ENCODE peak calls at places on chromosomes 4 and X, in ten cellular contexts. One of them, this sample, is unnamed.

GRCh38 chr4:125390126-125390525 is 75.4 kb downstream of the FAT4 start:
- DNase-seq in lung: no peak
- DNase-seq in uterus: no peak
- DNase-seq in CD4-positive, alpha-beta T cell: no peak
- DNase-seq in CD8-positive, alpha-beta memory T cell: no peak
- DNase-seq in transverse colon: no peak
- DNase-seq in stomach: no peak
- DNase-seq in neuronal stem cell: no peak
- DNase-seq in fibroblast of lung: peak; percentile 86
- DNase-seq in substantia nigra: no peak
- DNase-seq in this sample: peak; percentile 8

GRCh38 chr4:107389965-107390364 is 330.1 kb downstream of the PAPSS1 start:
- DNase-seq in lung: no peak
- DNase-seq in uterus: no peak
- DNase-seq in CD4-positive, alpha-beta T cell: no peak
- DNase-seq in CD8-positive, alpha-beta memory T cell: no peak
- DNase-seq in transverse colon: no peak
- DNase-seq in stomach: no peak
- DNase-seq in neuronal stem cell: no peak
- DNase-seq in fibroblast of lung: no peak
- DNase-seq in substantia nigra: no peak
- DNase-seq in this sample: no peak

GRCh38 chrX:12702509-12703091 is 88.6 kb upstream of the PRPS2 start:
- DNase-seq in lung: no peak
- DNase-seq in uterus: no peak
- DNase-seq in CD4-positive, alpha-beta T cell: no peak
- DNase-seq in CD8-positive, alpha-beta memory T cell: no peak
- DNase-seq in transverse colon: no peak
- DNase-seq in stomach: no peak
- DNase-seq in neuronal stem cell: peak; percentile 3
- DNase-seq in fibroblast of lung: no peak
- DNase-seq in substantia nigra: no peak
- DNase-seq in this sample: peak; percentile 22

GRCh38 chrX:120560405-120560841 is 339 bp downstream of the CUL4B start:
- DNase-seq in lung: peak; percentile 29
- DNase-seq in uterus: no peak
- DNase-seq in CD4-positive, alpha-beta T cell: peak; percentile 6
- DNase-seq in CD8-positive, alpha-beta memory T cell: no peak
- DNase-seq in transverse colon: peak; percentile 43
- DNase-seq in stomach: peak; percentile 36
- DNase-seq in neuronal stem cell: no peak
- DNase-seq in fibroblast of lung: peak; percentile 49
- DNase-seq in substantia nigra: peak; percentile 32
- DNase-seq in this sample: no peak

GRCh38 chrX:17559728-17560379 is 177.4 kb upstream of the SCML1 start:
- DNase-seq in lung: no peak
- DNase-seq in uterus: no peak
- DNase-seq in CD4-positive, alpha-beta T cell: no peak
- DNase-seq in CD8-positive, alpha-beta memory T cell: no peak
- DNase-seq in transverse colon: no peak
- DNase-seq in stomach: peak; percentile 47
- DNase-seq in neuronal stem cell: no peak
- DNase-seq in fibroblast of lung: peak; percentile 92
- DNase-seq in substantia nigra: no peak
- DNase-seq in this sample: no peak

GRCh38 chr4:2735869-2736268 is 20.3 kb downstream of the TNIP2 start:
- DNase-seq in lung: no peak
- DNase-seq in uterus: no peak
- DNase-seq in CD4-positive, alpha-beta T cell: no peak
- DNase-seq in CD8-positive, alpha-beta memory T cell: no peak
- DNase-seq in transverse colon: no peak
- DNase-seq in stomach: no peak
- DNase-seq in neuronal stem cell: no peak
- DNase-seq in fibroblast of lung: no peak
- DNase-seq in substantia nigra: no peak
- DNase-seq in this sample: no peak

GRCh38 chrX:91434351-91435168 is at the start of gene PABPC5:
- DNase-seq in lung: peak; percentile 56
- DNase-seq in uterus: peak; percentile 85
- DNase-seq in CD4-positive, alpha-beta T cell: no peak
- DNase-seq in CD8-positive, alpha-beta memory T cell: no peak
- DNase-seq in transverse colon: peak; percentile 57
- DNase-seq in stomach: peak; percentile 34
- DNase-seq in neuronal stem cell: peak; percentile 53
- DNase-seq in fibroblast of lung: peak; percentile 86
- DNase-seq in substantia nigra: peak; percentile 68
- DNase-seq in this sample: no peak

GRCh38 chr4:151415978-151416377 is 7.0 kb downstream of the FHIP1A start:
- DNase-seq in lung: no peak
- DNase-seq in uterus: no peak
- DNase-seq in CD4-positive, alpha-beta T cell: no peak
- DNase-seq in CD8-positive, alpha-beta memory T cell: no peak
- DNase-seq in transverse colon: no peak
- DNase-seq in stomach: no peak
- DNase-seq in neuronal stem cell: no peak
- DNase-seq in fibroblast of lung: peak; percentile 89
- DNase-seq in substantia nigra: no peak
- DNase-seq in this sample: no peak

GRCh38 chr4:185304944-185305690 is 90.6 kb downstream of the LRP2BP start:
- DNase-seq in lung: peak; percentile 72
- DNase-seq in uterus: no peak
- DNase-seq in CD4-positive, alpha-beta T cell: peak; percentile 4
- DNase-seq in CD8-positive, alpha-beta memory T cell: no peak
- DNase-seq in transverse colon: peak; percentile 16
- DNase-seq in stomach: no peak
- DNase-seq in neuronal stem cell: peak; percentile 51
- DNase-seq in fibroblast of lung: peak; percentile 39
- DNase-seq in substantia nigra: no peak
- DNase-seq in this sample: no peak

GRCh38 chr4:185305979-185306442 is 89.7 kb downstream of the LRP2BP start:
- DNase-seq in lung: no peak
- DNase-seq in uterus: no peak
- DNase-seq in CD4-positive, alpha-beta T cell: no peak
- DNase-seq in CD8-positive, alpha-beta memory T cell: no peak
- DNase-seq in transverse colon: no peak
- DNase-seq in stomach: no peak
- DNase-seq in neuronal stem cell: peak; percentile 86
- DNase-seq in fibroblast of lung: peak; percentile 99
- DNase-seq in substantia nigra: no peak
- DNase-seq in this sample: peak; percentile 98

GRCh38 chr4:185309770-185310169 is 86.0 kb downstream of the LRP2BP start:
- DNase-seq in lung: no peak
- DNase-seq in uterus: no peak
- DNase-seq in CD4-positive, alpha-beta T cell: no peak
- DNase-seq in CD8-positive, alpha-beta memory T cell: no peak
- DNase-seq in transverse colon: no peak
- DNase-seq in stomach: no peak
- DNase-seq in neuronal stem cell: no peak
- DNase-seq in fibroblast of lung: no peak
- DNase-seq in substantia nigra: no peak
- DNase-seq in this sample: no peak

GRCh38 chr4:185307136-185307950 is 88.4 kb downstream of the LRP2BP start:
- DNase-seq in lung: no peak
- DNase-seq in uterus: no peak
- DNase-seq in CD4-positive, alpha-beta T cell: no peak
- DNase-seq in CD8-positive, alpha-beta memory T cell: no peak
- DNase-seq in transverse colon: no peak
- DNase-seq in stomach: no peak
- DNase-seq in neuronal stem cell: no peak
- DNase-seq in fibroblast of lung: peak; percentile 63
- DNase-seq in substantia nigra: no peak
- DNase-seq in this sample: peak; percentile 84

DNA sequence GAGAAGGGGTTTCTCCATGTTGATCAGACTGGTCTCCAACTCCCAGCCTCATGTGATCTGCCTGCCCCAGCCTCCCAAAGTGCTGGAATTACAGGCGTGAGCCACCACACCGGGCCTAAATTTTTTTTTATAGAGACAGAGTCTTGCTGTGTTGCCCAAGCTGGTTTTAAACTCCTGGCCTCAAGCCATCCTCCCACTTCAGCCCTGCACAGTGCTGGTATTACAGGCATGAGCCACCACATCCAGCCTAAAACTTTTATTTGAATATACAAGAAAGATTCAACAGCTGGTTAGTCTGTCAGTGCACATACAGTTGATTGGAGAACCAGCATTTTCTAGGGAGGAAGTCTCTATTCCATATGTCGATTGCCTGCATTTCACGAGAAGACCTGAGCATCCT is 91.2 kb downstream of the LRP2BP start:
- DNase-seq in lung: no peak
- DNase-seq in uterus: no peak
- DNase-seq in CD4-positive, alpha-beta T cell: no peak
- DNase-seq in CD8-positive, alpha-beta memory T cell: no peak
- DNase-seq in transverse colon: no peak
- DNase-seq in stomach: no peak
- DNase-seq in neuronal stem cell: no peak
- DNase-seq in fibroblast of lung: no peak
- DNase-seq in substantia nigra: no peak
- DNase-seq in this sample: no peak
- H3K27ac ChIP-seq in lung: no peak overlapping the region
- H3K27ac ChIP-seq in uterus: no peak overlapping the region
- H3K27ac ChIP-seq in CD4-positive, alpha-beta T cell: no peak overlapping the region
- H3K27ac ChIP-seq in CD8-positive, alpha-beta memory T cell: no peak overlapping the region
- H3K27ac ChIP-seq in transverse colon: peak overlapping the region; percentile 58
- H3K27ac ChIP-seq in stomach: no peak overlapping the region
- H3K27ac ChIP-seq in neuronal stem cell: peak overlapping the region; percentile 81
- H3K27ac ChIP-seq in fibroblast of lung: no peak overlapping the region
- H3K27ac ChIP-seq in substantia nigra: no peak overlapping the region
- H3K27ac ChIP-seq in this sample: peak overlapping the region; percentile 90

GRCh38 chrX:139234898-139235297 is 295.6 kb upstream of the F9 start:
- DNase-seq in lung: no peak
- DNase-seq in uterus: no peak
- DNase-seq in CD4-positive, alpha-beta T cell: no peak
- DNase-seq in CD8-positive, alpha-beta memory T cell: no peak
- DNase-seq in transverse colon: no peak
- DNase-seq in stomach: no peak
- DNase-seq in neuronal stem cell: no peak
- DNase-seq in fibroblast of lung: no peak
- DNase-seq in substantia nigra: no peak
- DNase-seq in this sample: no peak

DNA sequence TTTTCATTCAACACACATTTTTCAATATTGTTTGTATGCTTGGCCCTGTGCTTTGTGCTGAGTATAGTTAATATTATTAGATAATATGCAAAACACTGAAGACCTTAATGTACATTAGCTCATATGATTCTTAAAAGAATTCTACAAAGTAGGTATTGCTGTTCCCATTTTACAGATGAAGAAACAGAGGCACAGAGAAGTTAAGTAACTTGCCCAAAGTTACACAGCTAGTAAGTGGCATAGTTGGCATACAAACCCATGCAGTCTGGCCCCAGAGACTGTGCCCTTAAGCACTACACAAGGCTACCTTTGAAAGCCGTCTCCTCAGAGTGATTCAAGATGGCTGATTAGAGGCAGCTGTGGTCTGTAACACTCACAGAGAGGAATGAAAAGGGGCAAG is 293.4 kb upstream of the F9 start:
- DNase-seq in lung: no peak
- DNase-seq in uterus: no peak
- DNase-seq in CD4-positive, alpha-beta T cell: no peak
- DNase-seq in CD8-positive, alpha-beta memory T cell: no peak
- DNase-seq in transverse colon: no peak
- DNase-seq in stomach: no peak
- DNase-seq in neuronal stem cell: no peak
- DNase-seq in fibroblast of lung: no peak
- DNase-seq in substantia nigra: no peak
- DNase-seq in this sample: no peak
- H3K27ac ChIP-seq in lung: no peak overlapping the region
- H3K27ac ChIP-seq in uterus: no peak overlapping the region
- H3K27ac ChIP-seq in CD4-positive, alpha-beta T cell: no peak overlapping the region
- H3K27ac ChIP-seq in CD8-positive, alpha-beta memory T cell: no peak overlapping the region
- H3K27ac ChIP-seq in transverse colon: no peak overlapping the region
- H3K27ac ChIP-seq in stomach: no peak overlapping the region
- H3K27ac ChIP-seq in neuronal stem cell: no peak overlapping the region
- H3K27ac ChIP-seq in fibroblast of lung: no peak overlapping the region
- H3K27ac ChIP-seq in substantia nigra: no peak overlapping the region
- H3K27ac ChIP-seq in this sample: no peak overlapping the region

GRCh38 chr4:88857588-88857987 is 160.0 kb upstream of the NAP1L5 start:
- DNase-seq in lung: no peak
- DNase-seq in uterus: no peak
- DNase-seq in CD4-positive, alpha-beta T cell: no peak
- DNase-seq in CD8-positive, alpha-beta memory T cell: no peak
- DNase-seq in transverse colon: no peak
- DNase-seq in stomach: no peak
- DNase-seq in neuronal stem cell: no peak
- DNase-seq in fibroblast of lung: peak; percentile 65
- DNase-seq in substantia nigra: no peak
- DNase-seq in this sample: no peak

GRCh38 chr4:88860594-88860993 is 163.0 kb upstream of the NAP1L5 start:
- DNase-seq in lung: no peak
- DNase-seq in uterus: no peak
- DNase-seq in CD4-positive, alpha-beta T cell: no peak
- DNase-seq in CD8-positive, alpha-beta memory T cell: no peak
- DNase-seq in transverse colon: no peak
- DNase-seq in stomach: no peak
- DNase-seq in neuronal stem cell: no peak
- DNase-seq in fibroblast of lung: peak; percentile 59
- DNase-seq in substantia nigra: no peak
- DNase-seq in this sample: no peak

GRCh38 chr4:88859191-88859812 is 161.7 kb upstream of the NAP1L5 start:
- DNase-seq in lung: no peak
- DNase-seq in uterus: no peak
- DNase-seq in CD4-positive, alpha-beta T cell: no peak
- DNase-seq in CD8-positive, alpha-beta memory T cell: no peak
- DNase-seq in transverse colon: no peak
- DNase-seq in stomach: no peak
- DNase-seq in neuronal stem cell: no peak
- DNase-seq in fibroblast of lung: no peak
- DNase-seq in substantia nigra: no peak
- DNase-seq in this sample: no peak

GRCh38 chr4:88854481-88854880 is 156.9 kb upstream of the NAP1L5 start:
- DNase-seq in lung: no peak
- DNase-seq in uterus: no peak
- DNase-seq in CD4-positive, alpha-beta T cell: no peak
- DNase-seq in CD8-positive, alpha-beta memory T cell: no peak
- DNase-seq in transverse colon: no peak
- DNase-seq in stomach: no peak
- DNase-seq in neuronal stem cell: no peak
- DNase-seq in fibroblast of lung: no peak
- DNase-seq in substantia nigra: no peak
- DNase-seq in this sample: no peak

DNA sequence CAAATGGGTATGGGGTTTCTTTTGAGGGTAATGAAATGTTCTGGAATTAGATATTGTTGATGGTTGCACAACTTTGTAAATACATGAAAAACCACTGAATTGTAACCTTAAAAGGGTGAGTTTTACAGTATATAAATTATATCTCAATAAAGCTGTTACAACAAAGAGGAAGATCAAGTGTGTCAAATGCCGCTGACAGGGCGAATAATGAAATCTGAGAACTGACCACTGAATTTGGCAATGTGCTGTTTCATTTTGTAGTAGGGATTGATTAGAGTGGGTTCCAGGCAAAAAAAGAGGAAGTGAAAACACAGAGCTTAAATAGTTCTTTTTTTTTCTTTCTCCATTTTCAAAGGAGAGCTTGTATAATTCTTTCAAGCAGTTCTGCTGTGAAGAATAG is 161.1 kb upstream of the NAP1L5 start:
- DNase-seq in lung: no peak
- DNase-seq in uterus: no peak
- DNase-seq in CD4-positive, alpha-beta T cell: no peak
- DNase-seq in CD8-positive, alpha-beta memory T cell: no peak
- DNase-seq in transverse colon: no peak
- DNase-seq in stomach: no peak
- DNase-seq in neuronal stem cell: no peak
- DNase-seq in fibroblast of lung: no peak
- DNase-seq in substantia nigra: no peak
- DNase-seq in this sample: no peak
- H3K27ac ChIP-seq in lung: no peak overlapping the region
- H3K27ac ChIP-seq in uterus: no peak overlapping the region
- H3K27ac ChIP-seq in CD4-positive, alpha-beta T cell: no peak overlapping the region
- H3K27ac ChIP-seq in CD8-positive, alpha-beta memory T cell: no peak overlapping the region
- H3K27ac ChIP-seq in transverse colon: no peak overlapping the region
- H3K27ac ChIP-seq in stomach: no peak overlapping the region
- H3K27ac ChIP-seq in neuronal stem cell: no peak overlapping the region
- H3K27ac ChIP-seq in fibroblast of lung: no peak overlapping the region
- H3K27ac ChIP-seq in substantia nigra: no peak overlapping the region
- H3K27ac ChIP-seq in this sample: no peak overlapping the region

GRCh38 chr4:173509031-173510001 is 20.7 kb downstream of the HAND2 start:
- DNase-seq in lung: no peak
- DNase-seq in uterus: peak; percentile 70
- DNase-seq in CD4-positive, alpha-beta T cell: no peak
- DNase-seq in CD8-positive, alpha-beta memory T cell: no peak
- DNase-seq in transverse colon: no peak
- DNase-seq in stomach: no peak
- DNase-seq in neuronal stem cell: no peak
- DNase-seq in fibroblast of lung: peak; percentile 34
- DNase-seq in substantia nigra: no peak
- DNase-seq in this sample: no peak
- H3K27ac ChIP-seq in lung: peak overlapping the region; percentile 96
- H3K27ac ChIP-seq in uterus: peak overlapping the region; percentile 84
- H3K27ac ChIP-seq in CD4-positive, alpha-beta T cell: no peak overlapping the region
- H3K27ac ChIP-seq in CD8-positive, alpha-beta memory T cell: no peak overlapping the region
- H3K27ac ChIP-seq in transverse colon: peak overlapping the region; percentile 77
- H3K27ac ChIP-seq in stomach: peak overlapping the region; percentile 57
- H3K27ac ChIP-seq in neuronal stem cell: no peak overlapping the region
- H3K27ac ChIP-seq in fibroblast of lung: no peak overlapping the region
- H3K27ac ChIP-seq in substantia nigra: no peak overlapping the region
- H3K27ac ChIP-seq in this sample: no peak overlapping the region